ENCODE peak calls at places on chromosomes 13 and 19, in six cellular contexts. One of them, this sample, is unnamed.

GRCh38 chr13:114018461-114019055 is 44.7 kb upstream of the C13orf46 start:
- DNase-seq in right atrium auricular region: no peak
- DNase-seq in WERI-Rb-1: no peak
- DNase-seq in GM12878: no peak
- DNase-seq in vagina: no peak
- DNase-seq in fibroblast of lung: no peak
- DNase-seq in this sample: no peak

GRCh38 chr13:32246468-32246867 is 68.7 kb downstream of the ZAR1L start:
- DNase-seq in GM12878: no peak
- DNase-seq in right atrium auricular region: peak
- DNase-seq in WERI-Rb-1: peak
- DNase-seq in fibroblast of lung: peak
- DNase-seq in vagina: no peak
- DNase-seq in this sample: peak

GRCh38 chr13:47148543-47148942 is 251.7 kb upstream of the HTR2A start:
- DNase-seq in WERI-Rb-1: no peak
- DNase-seq in fibroblast of lung: peak
- DNase-seq in vagina: no peak
- DNase-seq in right atrium auricular region: no peak
- DNase-seq in GM12878: no peak
- DNase-seq in this sample: no peak

GRCh38 chr19:53864308-53864836 is 3.3 kb upstream of the MYADM start:
- DNase-seq in fibroblast of lung: no peak
- DNase-seq in right atrium auricular region: no peak
- DNase-seq in GM12878: no peak
- DNase-seq in WERI-Rb-1: no peak
- DNase-seq in vagina: no peak
- DNase-seq in this sample: no peak

GRCh38 chr19:43798546-43799409 is 3.5 kb downstream of the LYPD5 start:
- DNase-seq in right atrium auricular region: no peak
- DNase-seq in vagina: no peak
- DNase-seq in fibroblast of lung: peak
- DNase-seq in WERI-Rb-1: peak
- DNase-seq in GM12878: no peak
- DNase-seq in this sample: no peak

GRCh38 chr19:37953125-37953524 is 46.1 kb downstream of the SIPA1L3 start:
- DNase-seq in WERI-Rb-1: no peak
- DNase-seq in fibroblast of lung: peak
- DNase-seq in right atrium auricular region: no peak
- DNase-seq in GM12878: no peak
- DNase-seq in vagina: no peak
- DNase-seq in this sample: no peak

GRCh38 chr13:28657784-28658538 is 969 bp upstream of the POMP start:
- DNase-seq in right atrium auricular region: no peak
- DNase-seq in GM12878: peak
- DNase-seq in vagina: no peak
- DNase-seq in fibroblast of lung: peak
- DNase-seq in WERI-Rb-1: no peak
- DNase-seq in this sample: no peak

GRCh38 chr13:71124230-71124629 is 742.8 kb downstream of the DACH1 start:
- DNase-seq in fibroblast of lung: no peak
- DNase-seq in vagina: no peak
- DNase-seq in GM12878: no peak
- DNase-seq in WERI-Rb-1: no peak
- DNase-seq in right atrium auricular region: no peak
- DNase-seq in this sample: no peak

GRCh38 chr13:19713186-19713965 is 69.4 kb downstream of the PSPC1 start:
- DNase-seq in right atrium auricular region: no peak
- DNase-seq in GM12878: peak
- DNase-seq in vagina: no peak
- DNase-seq in fibroblast of lung: peak
- DNase-seq in WERI-Rb-1: no peak
- DNase-seq in this sample: peak

GRCh38 chr13:37109080-37109678 is 3.7 kb upstream of the CSNK1A1L start:
- DNase-seq in vagina: no peak
- DNase-seq in GM12878: no peak
- DNase-seq in WERI-Rb-1: no peak
- DNase-seq in right atrium auricular region: no peak
- DNase-seq in fibroblast of lung: peak
- DNase-seq in this sample: no peak

GRCh38 chr19:38729653-38730469 is 14.4 kb downstream of the CAPN12 start:
- DNase-seq in right atrium auricular region: peak
- DNase-seq in vagina: no peak
- DNase-seq in WERI-Rb-1: peak
- DNase-seq in GM12878: no peak
- DNase-seq in fibroblast of lung: peak
- DNase-seq in this sample: no peak

GRCh38 chr13:40187836-40188591 is 478.4 kb downstream of the FOXO1 start:
- DNase-seq in fibroblast of lung: peak
- DNase-seq in vagina: peak
- DNase-seq in WERI-Rb-1: no peak
- DNase-seq in right atrium auricular region: no peak
- DNase-seq in GM12878: no peak
- DNase-seq in this sample: no peak

GRCh38 chr19:38409631-38410133 is 6.8 kb downstream of the FAM98C start:
- DNase-seq in right atrium auricular region: no peak
- DNase-seq in fibroblast of lung: peak
- DNase-seq in WERI-Rb-1: no peak
- DNase-seq in vagina: no peak
- DNase-seq in GM12878: no peak
- DNase-seq in this sample: no peak

GRCh38 chr13:108155185-108156106 is 59.9 kb downstream of the LIG4 start:
- DNase-seq in fibroblast of lung: peak
- DNase-seq in WERI-Rb-1: peak
- DNase-seq in vagina: no peak
- DNase-seq in GM12878: no peak
- DNase-seq in right atrium auricular region: peak
- DNase-seq in this sample: peak

GRCh38 chr13:72677431-72677830 is 50.0 kb downstream of the MZT1 start:
- DNase-seq in GM12878: no peak
- DNase-seq in right atrium auricular region: no peak
- DNase-seq in vagina: no peak
- DNase-seq in fibroblast of lung: peak
- DNase-seq in WERI-Rb-1: no peak
- DNase-seq in this sample: no peak

GRCh38 chr19:44003461-44004134 is 841 bp downstream of the ZNF230 start:
- DNase-seq in right atrium auricular region: no peak
- DNase-seq in fibroblast of lung: peak
- DNase-seq in vagina: no peak
- DNase-seq in WERI-Rb-1: no peak
- DNase-seq in GM12878: no peak
- DNase-seq in this sample: no peak

GRCh38 chr19:55165952-55166529 is 372 bp downstream of the DNAAF3 start:
- DNase-seq in right atrium auricular region: peak
- DNase-seq in WERI-Rb-1: peak
- DNase-seq in GM12878: no peak
- DNase-seq in fibroblast of lung: peak
- DNase-seq in vagina: no peak
- DNase-seq in this sample: no peak

GRCh38 chr13:75788494-75788991 is 152.4 kb downstream of the LMO7 start:
- DNase-seq in fibroblast of lung: peak
- DNase-seq in GM12878: no peak
- DNase-seq in vagina: no peak
- DNase-seq in WERI-Rb-1: no peak
- DNase-seq in right atrium auricular region: no peak
- DNase-seq in this sample: no peak

GRCh38 chr13:91955546-91956355 is 557.3 kb downstream of the GPC5 start:
- DNase-seq in GM12878: no peak
- DNase-seq in WERI-Rb-1: no peak
- DNase-seq in right atrium auricular region: no peak
- DNase-seq in fibroblast of lung: no peak
- DNase-seq in vagina: no peak
- DNase-seq in this sample: no peak

GRCh38 chr19:12997967-12998940 is 3.0 kb downstream of the NFIX start:
- DNase-seq in GM12878: no peak
- DNase-seq in right atrium auricular region: no peak
- DNase-seq in WERI-Rb-1: no peak
- DNase-seq in vagina: no peak
- DNase-seq in fibroblast of lung: no peak
- DNase-seq in this sample: no peak
- H3K4me3 ChIP-seq in GM12878: no peak
- H3K4me3 ChIP-seq in right atrium auricular region: peak
- H3K4me3 ChIP-seq in WERI-Rb-1: no peak
- H3K4me3 ChIP-seq in vagina: peak
- H3K4me3 ChIP-seq in fibroblast of lung: no peak
- H3K4me3 ChIP-seq in this sample: no peak

GRCh38 chr19:318509-318774 is 26.2 kb downstream of the MIER2 start:
- DNase-seq in vagina: no peak
- DNase-seq in right atrium auricular region: no peak
- DNase-seq in fibroblast of lung: no peak
- DNase-seq in WERI-Rb-1: no peak
- DNase-seq in GM12878: no peak
- DNase-seq in this sample: no peak

GRCh38 chr19:313169-313987 is 22.2 kb upstream of the PLPP2 start:
- DNase-seq in WERI-Rb-1: no peak
- DNase-seq in GM12878: no peak
- DNase-seq in vagina: no peak
- DNase-seq in right atrium auricular region: no peak
- DNase-seq in fibroblast of lung: no peak
- DNase-seq in this sample: no peak

GRCh38 chr19:315811-316210 is 24.6 kb upstream of the PLPP2 start:
- DNase-seq in GM12878: no peak
- DNase-seq in right atrium auricular region: no peak
- DNase-seq in vagina: no peak
- DNase-seq in WERI-Rb-1: no peak
- DNase-seq in fibroblast of lung: no peak
- DNase-seq in this sample: no peak

GRCh38 chr19:313988-314815 is 23.0 kb upstream of the PLPP2 start:
- DNase-seq in fibroblast of lung: no peak
- DNase-seq in GM12878: no peak
- DNase-seq in right atrium auricular region: no peak
- DNase-seq in WERI-Rb-1: no peak
- DNase-seq in vagina: no peak
- DNase-seq in this sample: no peak

DNA sequence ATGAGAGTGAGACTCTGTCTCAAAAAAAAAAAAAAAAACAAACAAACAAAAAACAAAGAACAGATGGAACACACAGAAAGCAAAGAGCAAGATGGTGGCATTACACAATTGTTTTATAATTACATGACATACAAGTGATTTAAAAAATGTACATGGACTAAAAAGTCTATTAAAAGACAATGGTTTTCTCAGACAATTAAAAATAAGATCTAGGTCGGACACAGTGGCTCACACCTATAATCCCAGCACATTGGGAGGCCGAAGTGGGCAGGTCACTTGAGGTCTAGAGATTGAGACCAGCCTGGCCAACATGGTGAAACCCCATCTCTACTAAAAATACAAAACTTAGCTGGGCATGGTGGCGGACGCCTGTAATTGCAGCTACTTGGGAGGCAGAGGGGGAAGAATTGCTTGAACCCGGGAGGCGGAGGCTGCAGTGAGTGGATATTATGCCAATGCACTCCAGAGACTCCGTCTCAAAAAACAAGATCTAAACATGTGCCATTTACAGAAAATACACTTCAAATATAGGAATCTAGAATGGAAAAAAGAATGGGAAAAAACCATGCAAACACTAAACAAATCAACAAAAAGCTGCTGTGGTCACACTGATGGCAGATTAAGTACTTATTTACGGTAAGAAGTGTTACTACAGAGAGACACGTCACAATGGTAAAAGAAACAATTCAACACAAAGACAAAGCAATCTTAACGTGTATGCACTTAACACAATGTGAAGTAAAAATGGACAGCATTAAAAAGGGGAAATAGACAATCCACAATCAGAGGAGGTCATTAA is 26.7 kb downstream of the MIER2 start:
- DNase-seq in WERI-Rb-1: no peak
- DNase-seq in right atrium auricular region: no peak
- DNase-seq in vagina: no peak
- DNase-seq in fibroblast of lung: no peak
- DNase-seq in GM12878: no peak
- DNase-seq in this sample: no peak
- TF ChIP-seq CTCF in WERI-Rb-1: no peak
- TF ChIP-seq CTCF in right atrium auricular region: no peak
- TF ChIP-seq CTCF in vagina: no peak
- TF ChIP-seq CTCF in fibroblast of lung: no peak
- TF ChIP-seq CTCF in GM12878: no peak
- TF ChIP-seq CTCF in this sample: no peak

DNA sequence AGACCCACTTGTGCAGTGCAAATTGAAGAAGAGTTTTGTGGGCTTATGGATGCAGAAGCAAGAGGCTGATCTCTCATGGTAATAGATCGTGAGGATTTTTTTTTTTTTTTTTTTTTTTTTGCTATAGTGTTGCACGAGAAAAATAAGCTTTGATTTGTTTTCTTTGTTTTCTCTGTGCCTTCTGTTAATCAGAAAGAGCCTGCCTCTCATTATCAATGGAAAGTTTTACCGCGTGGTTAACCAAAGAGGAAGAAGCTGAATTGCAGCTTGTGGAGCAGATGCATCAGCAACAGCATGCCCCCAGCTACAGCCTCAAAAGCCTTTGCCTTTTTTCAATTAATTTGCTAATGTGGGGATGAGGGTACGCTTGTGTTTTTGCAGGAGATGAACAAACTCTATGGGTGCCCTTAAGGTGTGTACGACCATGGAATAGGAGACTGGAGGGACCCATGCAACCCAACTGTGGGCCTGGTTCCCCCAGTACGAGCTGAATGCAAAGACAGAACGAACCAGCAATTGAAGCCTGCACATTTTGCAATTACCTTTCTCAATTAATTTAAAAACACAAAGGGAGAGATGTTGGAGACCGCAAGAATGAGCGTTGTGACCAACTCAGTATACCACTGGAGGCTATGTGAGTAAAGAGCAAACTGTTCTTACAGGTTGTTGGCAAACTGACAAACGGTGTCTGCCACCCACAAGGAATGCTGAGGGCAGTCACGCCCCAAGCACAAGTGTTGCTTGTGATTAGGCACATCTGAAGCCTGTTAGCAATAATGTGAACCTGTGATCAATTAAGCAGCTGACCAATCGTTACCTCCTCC is 58.6 kb upstream of the SPRY2 start:
- DNase-seq in fibroblast of lung: no peak
- DNase-seq in right atrium auricular region: no peak
- DNase-seq in GM12878: peak
- DNase-seq in WERI-Rb-1: no peak
- DNase-seq in vagina: no peak
- DNase-seq in this sample: no peak
- H3K4me3 ChIP-seq in fibroblast of lung: no peak
- H3K4me3 ChIP-seq in right atrium auricular region: no peak
- H3K4me3 ChIP-seq in GM12878: no peak
- H3K4me3 ChIP-seq in WERI-Rb-1: no peak
- H3K4me3 ChIP-seq in vagina: no peak
- H3K4me3 ChIP-seq in this sample: no peak

DNA sequence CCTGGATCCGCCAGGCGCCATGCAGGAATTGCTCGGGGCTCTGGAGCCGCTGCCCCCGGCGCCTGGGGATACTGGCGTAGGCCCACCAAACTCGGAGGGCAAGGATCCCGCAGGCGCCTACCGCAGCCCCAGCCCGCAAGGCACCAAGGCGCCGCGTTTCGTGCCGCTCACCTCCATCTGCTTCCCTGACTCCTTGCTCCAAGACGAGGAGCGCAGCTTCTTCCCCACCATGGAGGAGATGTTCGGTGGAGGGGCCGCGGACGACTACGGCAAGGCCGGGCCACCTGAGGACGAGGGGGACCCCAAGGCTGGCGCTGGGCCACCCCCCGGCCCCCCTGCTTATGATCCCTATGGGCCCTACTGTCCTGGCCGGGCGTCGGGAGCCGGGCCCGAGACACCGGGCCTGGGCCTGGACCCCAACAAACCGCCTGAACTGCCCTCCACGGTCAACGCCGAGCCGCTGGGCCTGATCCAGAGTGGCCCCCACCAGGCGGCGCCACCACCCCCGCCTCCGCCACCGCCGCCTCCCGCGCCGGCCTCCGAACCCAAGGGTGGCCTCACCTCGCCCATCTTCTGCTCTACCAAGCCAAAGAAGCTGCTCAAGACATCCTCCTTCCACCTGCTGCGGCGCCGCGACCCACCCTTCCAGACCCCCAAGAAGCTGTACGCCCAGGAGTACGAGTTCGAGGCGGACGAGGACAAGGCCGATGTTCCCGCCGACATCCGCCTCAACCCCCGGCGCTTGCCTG is 6.1 kb downstream of the PRR12 start:
- DNase-seq in vagina: no peak
- DNase-seq in right atrium auricular region: no peak
- DNase-seq in fibroblast of lung: no peak
- DNase-seq in GM12878: no peak
- DNase-seq in WERI-Rb-1: no peak
- DNase-seq in this sample: no peak
- TF ChIP-seq CTCF in vagina: no peak
- TF ChIP-seq CTCF in right atrium auricular region: no peak
- TF ChIP-seq CTCF in fibroblast of lung: no peak
- TF ChIP-seq CTCF in GM12878: no peak
- TF ChIP-seq CTCF in WERI-Rb-1: no peak
- TF ChIP-seq CTCF in this sample: no peak

This sample was measured in GM12864.